ENCODE peak calls at places on chromosomes 1 and 21, in eight cellular contexts. R is GM12878, O is uterus, J is OCI-LY7, B is colonic mucosa, G is A549, Y is fibroblast of lung, N is neural progenitor cell. Z is an unnamed sample.

GRCh38 chr1:26213335-26213905 is 20.6 kb upstream of the CEP85 start:
- DNase-seq in R (no peak), O (no peak), J (no peak), B (no peak), G (no peak), Y (no peak), N (no peak), Z (no peak)

GRCh38 chr21:14815001-14815400 is 249.8 kb downstream of the NRIP1 start:
- DNase-seq in R (no peak), O (no peak), J (no peak), B (no peak), G (no peak), Y (no peak), N (no peak), Z (no peak)

GRCh38 chr1:36203554-36204346 is 20.5 kb upstream of the THRAP3 start:
- DNase-seq in R (no peak), O (peak; percentile 24), J (no peak), B (no peak), G (peak; percentile 70), Y (peak; percentile 60), N (peak; percentile 55), Z (peak; percentile 38)

GRCh38 chr1:29550119-29550841 is 314.0 kb downstream of the PTPRU start:
- DNase-seq in R (no peak), O (no peak), J (no peak), B (no peak), G (no peak), Y (no peak), N (no peak), Z (no peak)

GRCh38 chr1:180116964-180117763 is 37.5 kb upstream of the QSOX1 start:
- DNase-seq in R (no peak), O (peak; percentile 46), J (no peak), B (no peak), G (peak; percentile 15), Y (no peak), N (no peak), Z (no peak)

GRCh38 chr1:53372501-53372951 is 44.7 kb upstream of the LRP8 start:
- DNase-seq in R (no peak), O (peak; percentile 6), J (no peak), B (peak; percentile 11), G (no peak), Y (no peak), N (no peak), Z (no peak)

GRCh38 chr1:50861742-50862141 is 98.3 kb downstream of the FAF1 start:
- DNase-seq in R (no peak), O (no peak), J (no peak), B (no peak), G (no peak), Y (no peak), N (no peak), Z (no peak)

GRCh38 chr1:7847599-7847998 is 5.3 kb downstream of the UTS2 start:
- DNase-seq in R (no peak), O (no peak), J (no peak), B (no peak), G (no peak), Y (peak; percentile 75), N (no peak), Z (no peak)

GRCh38 chr1:222047370-222047769 is 305.5 kb upstream of the DUSP10 start:
- DNase-seq in R (no peak), O (no peak), J (no peak), B (no peak), G (no peak), Y (no peak), N (no peak), Z (no peak)

GRCh38 chr1:1550591-1551432 is 10.4 kb upstream of the TMEM240 start:
- DNase-seq in R (no peak), O (no peak), J (no peak), B (no peak), G (peak; percentile 42), Y (no peak), N (peak; percentile 28), Z (peak; percentile 29)

GRCh38 chr1:8396912-8397406 is 79.0 kb downstream of the SLC45A1 start:
- DNase-seq in R (peak; percentile 49), O (peak; percentile 55), J (peak; percentile 42), B (no peak), G (peak; percentile 67), Y (peak; percentile 100), N (no peak), Z (no peak)

GRCh38 chr1:174077755-174078490 is 55.8 kb upstream of the RC3H1 start:
- DNase-seq in R (no peak), O (no peak), J (no peak), B (no peak), G (no peak), Y (peak; percentile 18), N (peak; percentile 38), Z (no peak)

GRCh38 chr1:100366209-100366525 is 13.9 kb downstream of the CDC14A start:
- DNase-seq in R (no peak), O (no peak), J (no peak), B (no peak), G (no peak), Y (no peak), N (no peak), Z (no peak)
- H3K27ac ChIP-seq in R (no peak overlapping the region), O (no peak overlapping the region), J (no peak overlapping the region), B (no peak overlapping the region), G (no peak overlapping the region), Y (no peak overlapping the region), N (no peak overlapping the region), Z (no peak overlapping the region)

GRCh38 chr1:110634086-110634454 is 27.9 kb upstream of the KCNA2 start:
- DNase-seq in R (no peak), O (no peak), J (no peak), B (no peak), G (no peak), Y (no peak), N (no peak), Z (no peak)

GRCh38 chr1:110635434-110635833 is 29.3 kb upstream of the KCNA2 start:
- DNase-seq in R (no peak), O (no peak), J (no peak), B (no peak), G (no peak), Y (no peak), N (no peak), Z (no peak)

GRCh38 chr1:110633646-110634030 is 27.5 kb upstream of the KCNA2 start:
- DNase-seq in R (no peak), O (no peak), J (no peak), B (no peak), G (no peak), Y (no peak), N (no peak), Z (no peak)

GRCh38 chr1:110636149-110636935 is 30.2 kb upstream of the KCNA2 start:
- DNase-seq in R (no peak), O (no peak), J (peak; percentile 81), B (no peak), G (no peak), Y (no peak), N (no peak), Z (no peak)

GRCh38 chr1:110634455-110635281 is 28.5 kb upstream of the KCNA2 start:
- DNase-seq in R (peak; percentile 90), O (peak; percentile 60), J (peak; percentile 82), B (peak; percentile 51), G (no peak), Y (peak; percentile 38), N (no peak), Z (peak; percentile 74)
- H3K27ac ChIP-seq in R (peak overlapping the region; percentile 87), O (no peak overlapping the region), J (peak overlapping the region; percentile 94), B (no peak overlapping the region), G (no peak overlapping the region), Y (no peak overlapping the region), N (no peak overlapping the region), Z (no peak overlapping the region)

DNA sequence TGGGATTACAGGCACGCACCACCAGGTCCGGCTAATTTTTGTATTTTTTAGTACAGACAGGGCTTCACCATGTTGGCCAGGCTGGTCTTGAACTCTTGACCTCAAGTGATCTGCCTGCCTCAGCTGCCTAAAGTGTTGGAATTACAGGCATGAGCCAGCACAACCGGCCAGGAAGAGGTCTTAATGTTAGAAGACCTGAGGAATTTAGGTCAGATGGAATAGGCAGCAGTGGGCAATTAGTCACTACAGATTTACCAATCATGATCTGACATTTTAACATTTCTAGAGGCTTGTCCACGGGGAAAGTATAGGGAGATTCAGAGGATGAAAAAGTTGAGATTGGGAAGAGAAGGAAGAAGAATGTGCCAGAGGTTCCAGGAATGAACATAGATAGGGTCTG is 8.9 kb upstream of the APP start:
- DNase-seq in R (no peak), O (no peak), J (no peak), B (no peak), G (no peak), Y (no peak), N (no peak), Z (no peak)
- H3K27ac ChIP-seq in R (no peak overlapping the region), O (no peak overlapping the region), J (no peak overlapping the region), B (no peak overlapping the region), G (no peak overlapping the region), Y (no peak overlapping the region), N (no peak overlapping the region), Z (no peak overlapping the region)

DNA sequence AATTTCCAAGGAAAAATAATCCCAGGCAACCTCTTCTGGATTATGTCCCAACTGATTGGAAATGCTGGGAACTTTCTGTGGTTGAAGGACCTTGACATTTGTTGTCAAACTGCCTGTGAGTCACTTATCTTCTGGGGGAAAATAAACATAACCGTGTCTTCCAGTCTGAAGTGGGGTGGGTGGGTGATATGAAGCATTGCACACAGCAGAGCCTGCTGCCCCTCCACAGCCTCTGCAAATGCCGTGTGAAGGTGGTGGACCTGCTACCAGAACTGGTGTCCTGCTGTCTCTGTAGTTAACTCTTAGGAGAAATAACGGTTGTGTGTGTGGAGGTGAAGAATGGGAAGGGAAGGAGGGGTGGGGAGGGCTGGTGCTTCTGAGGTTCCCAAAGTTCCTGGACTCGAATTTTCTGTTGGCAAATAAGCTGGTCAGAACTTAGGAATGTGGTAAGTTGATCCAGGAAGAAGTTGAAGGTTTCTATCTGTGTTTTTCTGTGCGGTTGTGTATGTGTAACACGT is 23.2 kb downstream of the GALNT2 start:
- DNase-seq in R (no peak), O (no peak), J (no peak), B (no peak), G (peak; percentile 67), Y (peak; percentile 91), N (no peak), Z (no peak)
- H3K27ac ChIP-seq in R (no peak overlapping the region), O (no peak overlapping the region), J (no peak overlapping the region), B (no peak overlapping the region), G (peak overlapping the region; percentile 59), Y (peak overlapping the region; percentile 72), N (no peak overlapping the region), Z (no peak overlapping the region)

GRCh38 chr1:21775985-21776562 is 6.9 kb downstream of the USP48 start:
- DNase-seq in R (no peak), O (no peak), J (no peak), B (no peak), G (peak; percentile 68), Y (peak; percentile 30), N (no peak), Z (no peak)
- H3K27ac ChIP-seq in R (peak overlapping the region; percentile 59), O (no peak overlapping the region), J (peak overlapping the region; percentile 18), B (no peak overlapping the region), G (no peak overlapping the region), Y (no peak overlapping the region), N (no peak overlapping the region), Z (peak overlapping the region; percentile 60)

DNA sequence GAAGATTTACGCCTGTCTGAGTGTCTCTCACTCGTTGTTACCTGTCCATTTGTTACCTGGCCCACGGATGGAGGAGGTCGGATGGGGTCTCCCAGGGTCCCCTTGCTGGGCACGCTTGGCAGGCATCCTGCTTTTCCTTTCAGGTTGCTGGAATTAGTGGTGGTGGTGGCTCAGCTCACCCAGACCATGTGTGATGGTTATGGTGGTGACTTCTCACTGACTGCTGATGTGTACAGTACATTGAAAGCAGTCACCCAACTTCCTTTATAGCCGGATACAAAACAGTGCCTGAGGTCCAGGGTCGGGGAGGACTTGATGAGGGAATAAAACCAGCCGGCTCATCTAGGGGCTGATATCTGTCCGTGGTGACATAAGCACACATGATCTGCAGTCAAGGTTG is 19.5 kb downstream of the MAPKAPK2 start:
- DNase-seq in R (no peak), O (no peak), J (no peak), B (no peak), G (no peak), Y (no peak), N (no peak), Z (no peak)
- H3K27ac ChIP-seq in R (peak overlapping the region; percentile 59), O (no peak overlapping the region), J (no peak overlapping the region), B (no peak overlapping the region), G (no peak overlapping the region), Y (peak overlapping the region; percentile 91), N (no peak overlapping the region), Z (no peak overlapping the region)

Z was measured in substantia nigra.